ENCODE peak calls at places on chromosomes 6 and 20, in seven cellular contexts. O is cardiac muscle cell; Y is tibial artery; J is CD8-positive, alpha-beta T cell; Q is heart right ventricle; F is heart left ventricle; W is testis. N is an unnamed sample. For H3K36me3 and H3K4me1, the result is how much of the 10 kb centered on the place peaks cover.

GRCh38 chr6:46501136-46502089 is 10.2 kb upstream of the RCAN2 start:
- DNase-seq in O (no peak), Y (no peak), J (no peak), Q (no peak), F (no peak), W (no peak), N (no peak)

GRCh38 chr6:154542747-154543146 is 32.3 kb upstream of the CNKSR3 start:
- DNase-seq in O (no peak), Y (no peak), J (no peak), Q (no peak), F (no peak), W (no peak), N (no peak)

GRCh38 chr6:150865406-150866146 is at the start of gene MTHFD1L:
- DNase-seq in O (peak), Y (peak), J (peak), Q (peak), F (peak), W (peak), N (peak)

GRCh38 chr20:22523499-22524392 is 60.6 kb downstream of the FOXA2 start:
- DNase-seq in O (no peak), Y (no peak), J (no peak), Q (no peak), F (no peak), W (no peak), N (no peak)

GRCh38 chr20:46631212-46631869 is 19.9 kb downstream of the SLC13A3 start:
- DNase-seq in O (no peak), Y (no peak), J (no peak), Q (no peak), F (no peak), W (no peak), N (no peak)

GRCh38 chr20:20456736-20457135 is 88.8 kb downstream of the INSM1 start:
- DNase-seq in O (no peak), Y (no peak), J (no peak), Q (no peak), F (no peak), W (no peak), N (no peak)

GRCh38 chr6:170250981-170251775 is 39.7 kb downstream of the DLL1 start:
- DNase-seq in O (no peak), Y (no peak), J (no peak), Q (no peak), F (no peak), W (peak), N (no peak)

GRCh38 chr6:154782245-154782644 is 49.0 kb downstream of the SCAF8 start:
- DNase-seq in O (no peak), Y (no peak), J (no peak), Q (no peak), F (no peak), W (no peak), N (no peak)

GRCh38 chr6:119887671-119888070 is 538.1 kb upstream of the MAN1A1 start:
- DNase-seq in O (no peak), Y (no peak), J (no peak), Q (no peak), F (no peak), W (no peak), N (no peak)

GRCh38 chr20:53957421-53958172 is 112.8 kb downstream of the BCAS1 start:
- DNase-seq in O (no peak), Y (no peak), J (no peak), Q (no peak), F (no peak), W (no peak), N (no peak)

GRCh38 chr20:43680976-43681375 is 14.1 kb downstream of the MYBL2 start:
- DNase-seq in O (no peak), Y (no peak), J (no peak), Q (no peak), F (no peak), W (no peak), N (no peak)

GRCh38 chr20:18902181-18902725 is 88.7 kb downstream of the SCP2D1 start:
- DNase-seq in O (no peak), Y (no peak), J (no peak), Q (no peak), F (no peak), W (no peak), N (no peak)

GRCh38 chr6:51299649-51300380 is 481.1 kb downstream of the TFAP2B start:
- DNase-seq in O (no peak), Y (no peak), J (no peak), Q (no peak), F (no peak), W (no peak), N (no peak)

GRCh38 chr6:157867155-157867559 is 44.1 kb downstream of the SNX9 start:
- DNase-seq in O (no peak), Y (no peak), J (peak), Q (no peak), F (no peak), W (no peak), N (no peak)

GRCh38 chr20:2521369-2522305 is 12.9 kb upstream of the ZNF343 start:
- DNase-seq in O (peak), Y (no peak), J (no peak), Q (peak), F (peak), W (peak), N (no peak)

GRCh38 chr6:115947964-115948541 is 112.6 kb downstream of the FRK start:
- DNase-seq in O (no peak), Y (no peak), J (no peak), Q (no peak), F (no peak), W (no peak), N (no peak)

GRCh38 chr20:12970372-12970821 is 38.4 kb upstream of the SPTLC3 start:
- DNase-seq in O (peak), Y (no peak), J (no peak), Q (no peak), F (no peak), W (peak), N (no peak)

GRCh38 chr20:36162272-36162966 is 7.9 kb downstream of the EPB41L1 start:
- DNase-seq in O (no peak), Y (no peak), J (no peak), Q (no peak), F (peak), W (no peak), N (no peak)

GRCh38 chr6:31352497-31353368 is 4.2 kb downstream of the HLA-B start:
- DNase-seq in O (no peak), Y (no peak), J (peak), Q (no peak), F (no peak), W (no peak), N (no peak)

GRCh38 chr20:23995905-23996666 is 7.5 kb upstream of the GGTLC1 start:
- DNase-seq in O (peak), Y (no peak), J (peak), Q (peak), F (peak), W (peak), N (peak)

GRCh38 chr6:92446052-92446451 is 973.3 kb downstream of the EPHA7 start:
- DNase-seq in O (no peak), Y (no peak), J (no peak), Q (no peak), F (no peak), W (no peak), N (no peak)

GRCh38 chr6:21898107-21898796 is 304.7 kb downstream of the SOX4 start:
- DNase-seq in O (no peak), Y (no peak), J (no peak), Q (no peak), F (no peak), W (no peak), N (no peak)

GRCh38 chr6:106637051-106637717 is 7.8 kb downstream of the QRSL1 start:
- DNase-seq in O (no peak), Y (no peak), J (no peak), Q (no peak), F (no peak), W (no peak), N (no peak)

GRCh38 chr6:150140236-150140969 is 2.4 kb upstream of the PPP1R14C start:
- DNase-seq in O (no peak), Y (no peak), J (no peak), Q (no peak), F (no peak), W (no peak), N (no peak)

GRCh38 chr6:158413814-158414563 is 101.7 kb downstream of the TULP4 start:
- DNase-seq in O (no peak), Y (no peak), J (no peak), Q (no peak), F (no peak), W (no peak), N (no peak)

GRCh38 chr20:2101057-2101934 is at the start of gene STK35:
- DNase-seq in O (no peak), Y (no peak), J (no peak), Q (peak), F (no peak), W (peak), N (no peak)

GRCh38 chr6:41111017-41111416 is 38.2 kb downstream of the NFYA start:
- DNase-seq in O (no peak), Y (no peak), J (no peak), Q (no peak), F (no peak), W (no peak), N (no peak)

GRCh38 chr6:151804585-151805285 is 2.7 kb upstream of the ESR1 start:
- DNase-seq in O (no peak), Y (no peak), J (no peak), Q (no peak), F (no peak), W (no peak), N (no peak)

GRCh38 chr6:23081701-23082100 is 512.3 kb downstream of the HDGFL1 start:
- DNase-seq in O (no peak), Y (no peak), J (no peak), Q (no peak), F (no peak), W (no peak), N (no peak)

GRCh38 chr20:11917663-11918062 is at the start of gene BTBD3:
- DNase-seq in O (peak), Y (peak), J (no peak), Q (peak), F (peak), W (peak), N (peak)

GRCh38 chr6:169723991-169724553 is at the start of gene PHF10:
- DNase-seq in O (peak), Y (peak), J (peak), Q (peak), F (peak), W (peak), N (peak)

GRCh38 chr6:53441761-53442160 is 93.0 kb upstream of the ELOVL5 start:
- DNase-seq in O (no peak), Y (no peak), J (no peak), Q (no peak), F (no peak), W (no peak), N (no peak)

GRCh38 chr6:45411959-45412358 is 34.2 kb upstream of the SUPT3H start:
- DNase-seq in O (no peak), Y (no peak), J (no peak), Q (no peak), F (no peak), W (no peak), N (no peak)

GRCh38 chr6:43461936-43462335 is 6.6 kb upstream of the DLK2 start:
- DNase-seq in O (no peak), Y (no peak), J (no peak), Q (no peak), F (no peak), W (no peak), N (no peak)

DNA sequence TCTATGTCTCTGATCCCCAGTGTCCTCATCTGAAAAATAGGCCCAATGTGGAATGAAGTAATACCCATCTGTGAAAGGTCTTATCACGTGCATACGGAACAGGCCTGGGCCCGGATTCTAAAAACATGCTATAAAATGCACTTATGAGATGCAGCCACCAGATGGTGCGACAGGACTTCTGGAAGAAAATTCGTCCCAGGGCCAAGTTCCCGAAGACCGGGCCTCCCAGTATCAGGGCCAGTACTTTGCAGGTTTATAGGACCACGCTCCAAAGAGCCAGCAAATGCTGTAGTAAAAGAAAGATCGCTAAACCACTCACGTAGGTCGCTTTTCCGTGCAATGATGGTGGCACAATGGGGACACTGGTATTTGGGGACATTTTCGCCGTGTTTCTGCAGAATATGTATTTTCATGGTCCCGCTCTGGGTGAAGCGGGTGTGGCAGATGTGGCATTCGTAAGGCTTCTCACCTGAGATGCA is 10.6 kb downstream of the CTCFL start:
- DNase-seq in O (peak), Y (peak), J (peak), Q (peak), F (peak), W (peak), N (peak)
- H3K36me3 ChIP-seq in O (under half), Y (under half), J (under half), Q (under half), F (under half), W (under half), N (under half)

GRCh38 chr6:786946-787763 is 94.2 kb upstream of the EXOC2 start:
- DNase-seq in O (peak), Y (no peak), J (no peak), Q (no peak), F (no peak), W (peak), N (no peak)
- TF ChIP-seq CTCF in O (peak), Y (peak), J (peak), Q (peak), F (peak), W (no peak), N (peak)

DNA sequence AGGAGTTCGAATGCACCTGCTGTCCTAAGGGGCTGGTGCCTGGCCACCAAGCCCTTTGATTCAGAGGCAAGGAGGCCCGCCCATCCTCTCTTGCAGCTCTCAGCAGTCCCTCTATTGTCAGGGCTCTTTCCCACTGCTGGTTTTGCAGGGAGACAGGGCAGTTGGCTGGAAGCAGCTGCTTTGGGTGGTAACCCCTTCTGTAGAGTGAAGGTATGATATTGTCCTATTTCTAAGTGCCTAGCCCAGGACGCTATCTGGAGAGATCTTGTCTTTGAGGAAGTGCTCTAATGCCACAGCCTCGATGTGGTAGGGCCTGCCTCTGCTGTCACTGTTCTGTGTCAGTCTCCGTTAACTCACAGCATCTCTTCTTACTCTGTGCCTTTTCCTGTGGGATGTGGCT is 5.6 kb downstream of the PLCG1 start:
- DNase-seq in O (no peak), Y (no peak), J (peak), Q (no peak), F (no peak), W (no peak), N (no peak)
- H3K4me1 ChIP-seq in O (under half), Y (half or more), J (half or more), Q (half or more), F (under half), W (under half), N (half or more)

GRCh38 chr20:37209661-37210314 is 30.4 kb upstream of the MROH8 start:
- DNase-seq in O (no peak), Y (no peak), J (no peak), Q (no peak), F (no peak), W (no peak), N (no peak)
- H3K36me3 ChIP-seq in O (half or more), Y (half or more), J (half or more), Q (half or more), F (half or more), W (under half), N (half or more)

GRCh38 chr6:12291083-12291784 is 1.1 kb downstream of the EDN1 start:
- DNase-seq in O (no peak), Y (no peak), J (no peak), Q (no peak), F (no peak), W (no peak), N (no peak)

GRCh38 chr6:12290490-12290820 is 294 bp downstream of the EDN1 start:
- DNase-seq in O (no peak), Y (no peak), J (no peak), Q (no peak), F (no peak), W (no peak), N (no peak)

GRCh38 chr6:12293234-12293930 is 3.2 kb downstream of the EDN1 start:
- DNase-seq in O (no peak), Y (no peak), J (no peak), Q (no peak), F (no peak), W (no peak), N (no peak)

GRCh38 chr6:12289655-12290489 is at the start of gene EDN1:
- DNase-seq in O (peak), Y (peak), J (peak), Q (peak), F (peak), W (peak), N (peak)

DNA sequence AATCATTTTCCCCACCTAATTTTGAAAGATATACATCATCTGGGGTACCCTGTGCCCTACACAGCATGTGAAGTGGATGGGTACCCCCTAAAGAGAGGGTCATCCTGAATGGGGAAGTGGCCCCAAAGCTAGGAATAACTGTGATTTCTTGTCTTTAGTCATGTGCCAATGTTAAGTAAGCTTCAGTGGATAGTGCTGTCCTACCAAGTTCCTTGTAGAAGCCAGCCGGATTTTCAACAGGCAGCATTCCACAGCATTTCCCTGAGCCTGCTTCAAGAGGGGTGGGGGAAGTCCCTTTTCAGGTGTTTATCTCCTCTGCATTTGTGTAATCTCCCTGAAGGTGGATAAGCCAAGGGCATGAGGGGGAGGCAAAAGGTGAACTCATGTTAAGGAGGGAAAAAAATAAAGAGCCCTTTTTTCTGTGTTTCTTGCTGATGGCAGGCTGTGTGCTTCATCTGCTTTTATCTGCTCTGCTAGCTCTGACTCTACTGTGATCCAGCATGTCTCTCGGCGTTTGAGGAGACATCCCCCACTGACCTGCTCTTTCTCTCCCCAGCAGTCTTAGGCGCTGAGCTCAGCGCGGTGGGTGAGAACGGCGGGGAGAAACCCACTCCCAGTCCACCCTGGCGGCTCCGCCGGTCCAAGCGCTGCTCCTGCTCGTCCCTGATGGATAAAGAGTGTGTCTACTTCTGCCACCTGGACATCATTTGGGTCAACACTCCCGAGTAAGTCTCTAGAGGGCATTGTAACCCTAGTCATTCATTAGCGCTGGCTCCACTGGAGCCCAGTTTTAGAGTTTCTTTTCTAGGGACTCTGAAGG is 1.8 kb downstream of the EDN1 start:
- DNase-seq in O (no peak), Y (no peak), J (no peak), Q (no peak), F (no peak), W (no peak), N (no peak)
- TF ChIP-seq CTCF in O (peak), Y (peak), J (no peak), Q (peak), F (peak), W (no peak), N (peak)

GRCh38 chr6:19597809-19598320 is 239.3 kb upstream of the ID4 start:
- DNase-seq in O (no peak), Y (no peak), J (no peak), Q (no peak), F (no peak), W (no peak), N (no peak)
- H3K4me1 ChIP-seq in O (under half), Y (under half), J (under half), Q (under half), F (under half), W (under half), N (under half)

N was measured in left ventricle myocardium inferior.